ENCODE peak calls at places on chromosomes 4 and X, in seven cellular contexts. N is CD8-positive, alpha-beta T cell; X is AG09309; C is foreskin fibroblast; K is PC-3; B is left lung; E is astrocyte of the spinal cord. M is an unnamed sample.
A peak's percentile ranks its signal among the peaks of the same experiment; 100 is the strongest.

GRCh38 chrX:49992809-49993208 is 70.4 kb downstream of the CLCN5 start:
- DNase-seq in N (no peak), X (no peak), C (peak; percentile 5), K (peak; percentile 19), B (no peak), E (no peak), M (peak; percentile 26)

GRCh38 chrX:107710617-107711391 is 64.8 kb downstream of the TSC22D3 start:
- DNase-seq in N (peak; percentile 67), X (peak; percentile 81), C (peak; percentile 91), K (peak; percentile 90), B (no peak), E (peak; percentile 94), M (peak; percentile 97)

GRCh38 chrX:13377537-13377936 is 57.7 kb upstream of the ATXN3L start:
- DNase-seq in N (no peak), X (peak; percentile 85), C (peak; percentile 91), K (no peak), B (no peak), E (peak; percentile 84), M (peak; percentile 90)

GRCh38 chr4:88007304-88008132 is at the start of gene PKD2:
- DNase-seq in N (peak; percentile 64), X (no peak), C (peak; percentile 95), K (peak; percentile 66), B (peak; percentile 90), E (peak; percentile 80), M (peak; percentile 68)

GRCh38 chr4:160143574-160143973 is 1040.7 kb downstream of the RAPGEF2 start:
- DNase-seq in N (no peak), X (no peak), C (no peak), K (peak; percentile 38), B (no peak), E (peak; percentile 9), M (no peak)

GRCh38 chr4:3296651-3297050 is 3.8 kb downstream of the RGS12 start:
- DNase-seq in N (no peak), X (no peak), C (no peak), K (no peak), B (no peak), E (no peak), M (no peak)

GRCh38 chr4:17437396-17437795 is 74.5 kb downstream of the QDPR start:
- DNase-seq in N (no peak), X (no peak), C (no peak), K (no peak), B (no peak), E (no peak), M (no peak)

GRCh38 chr4:139245590-139245989 is 34.4 kb downstream of the MGARP start:
- DNase-seq in N (no peak), X (no peak), C (no peak), K (peak; percentile 59), B (no peak), E (peak; percentile 39), M (peak; percentile 40)

GRCh38 chr4:15077969-15078368 is 75.7 kb downstream of the CPEB2 start:
- DNase-seq in N (no peak), X (peak; percentile 20), C (peak; percentile 52), K (no peak), B (no peak), E (peak; percentile 74), M (peak; percentile 45)

GRCh38 chr4:176886135-176886534 is 93.4 kb upstream of the VEGFC start:
- DNase-seq in N (no peak), X (no peak), C (no peak), K (no peak), B (no peak), E (no peak), M (no peak)

GRCh38 chrX:77962068-77962902 is 7.2 kb downstream of the PGAM4 start:
- DNase-seq in N (no peak), X (no peak), C (peak; percentile 6), K (no peak), B (no peak), E (peak; percentile 6), M (peak; percentile 23)

GRCh38 chr4:106201373-106201772 is 114.6 kb downstream of the TBCK start:
- DNase-seq in N (no peak), X (no peak), C (peak; percentile 7), K (peak; percentile 33), B (no peak), E (peak; percentile 22), M (peak; percentile 30)

GRCh38 chr4:78058591-78059523 is 1.7 kb downstream of the FRAS1 start:
- DNase-seq in N (peak; percentile 7), X (no peak), C (peak; percentile 81), K (peak; percentile 46), B (peak; percentile 55), E (peak; percentile 29), M (peak; percentile 55)

GRCh38 chrX:40003071-40003981 is 94.4 kb downstream of the BCOR start:
- DNase-seq in N (no peak), X (no peak), C (no peak), K (no peak), B (no peak), E (no peak), M (peak; percentile 18)

GRCh38 chrX:107831071-107831470 is 5.4 kb downstream of the MID2 start:
- DNase-seq in N (no peak), X (no peak), C (no peak), K (no peak), B (no peak), E (no peak), M (no peak)

GRCh38 chr4:7256989-7257810 is 64.9 kb downstream of the SORCS2 start:
- DNase-seq in N (no peak), X (no peak), C (no peak), K (no peak), B (no peak), E (peak; percentile 12), M (peak; percentile 17)

GRCh38 chr4:187602339-187603092 is 393.1 kb upstream of the ZFP42 start:
- DNase-seq in N (no peak), X (no peak), C (peak; percentile 28), K (peak; percentile 58), B (no peak), E (peak; percentile 58), M (peak; percentile 59)

GRCh38 chr4:55258152-55258863 is 87.7 kb upstream of the SRD5A3 start:
- DNase-seq in N (no peak), X (no peak), C (peak; percentile 64), K (no peak), B (no peak), E (no peak), M (peak; percentile 38)

GRCh38 chrX:125293792-125294780 is 25.6 kb upstream of the TEX13C start:
- DNase-seq in N (no peak), X (no peak), C (no peak), K (peak; percentile 70), B (no peak), E (no peak), M (no peak)

GRCh38 chrX:41530082-41530481 is 82.9 kb downstream of the NYX start:
- DNase-seq in N (no peak), X (no peak), C (no peak), K (no peak), B (no peak), E (no peak), M (no peak)

GRCh38 chrX:18931972-18932371 is 51.9 kb downstream of the PHKA2 start:
- DNase-seq in N (no peak), X (no peak), C (peak; percentile 53), K (peak; percentile 58), B (no peak), E (peak; percentile 21), M (peak; percentile 41)

GRCh38 chr4:152485726-152486276 is 50.1 kb downstream of the FBXW7 start:
- DNase-seq in N (peak; percentile 8), X (peak; percentile 55), C (peak; percentile 24), K (peak; percentile 87), B (no peak), E (peak; percentile 95), M (peak; percentile 91)

GRCh38 chrX:119523664-119524184 is 41.5 kb downstream of the STEEP1 start:
- DNase-seq in N (no peak), X (no peak), C (no peak), K (no peak), B (no peak), E (no peak), M (no peak)

GRCh38 chr4:20313237-20314030 is 61.7 kb downstream of the SLIT2 start:
- DNase-seq in N (no peak), X (no peak), C (no peak), K (no peak), B (no peak), E (no peak), M (no peak)
- TF ChIP-seq CTCF in N (no peak), X (no peak), C (no peak), K (no peak), B (no peak), E (peak; percentile 22), M (no peak)

GRCh38 chr4:184801781-184802180 is 24.0 kb downstream of the ACSL1 start:
- DNase-seq in N (no peak), X (no peak), C (peak; percentile 31), K (peak; percentile 45), B (no peak), E (peak; percentile 43), M (no peak)
- H3K4me3 ChIP-seq in N (no peak overlapping the region), X (no peak overlapping the region), C (peak overlapping the region; percentile 57), K (no peak overlapping the region), B (no peak overlapping the region), E (no peak overlapping the region), M (no peak overlapping the region)

DNA sequence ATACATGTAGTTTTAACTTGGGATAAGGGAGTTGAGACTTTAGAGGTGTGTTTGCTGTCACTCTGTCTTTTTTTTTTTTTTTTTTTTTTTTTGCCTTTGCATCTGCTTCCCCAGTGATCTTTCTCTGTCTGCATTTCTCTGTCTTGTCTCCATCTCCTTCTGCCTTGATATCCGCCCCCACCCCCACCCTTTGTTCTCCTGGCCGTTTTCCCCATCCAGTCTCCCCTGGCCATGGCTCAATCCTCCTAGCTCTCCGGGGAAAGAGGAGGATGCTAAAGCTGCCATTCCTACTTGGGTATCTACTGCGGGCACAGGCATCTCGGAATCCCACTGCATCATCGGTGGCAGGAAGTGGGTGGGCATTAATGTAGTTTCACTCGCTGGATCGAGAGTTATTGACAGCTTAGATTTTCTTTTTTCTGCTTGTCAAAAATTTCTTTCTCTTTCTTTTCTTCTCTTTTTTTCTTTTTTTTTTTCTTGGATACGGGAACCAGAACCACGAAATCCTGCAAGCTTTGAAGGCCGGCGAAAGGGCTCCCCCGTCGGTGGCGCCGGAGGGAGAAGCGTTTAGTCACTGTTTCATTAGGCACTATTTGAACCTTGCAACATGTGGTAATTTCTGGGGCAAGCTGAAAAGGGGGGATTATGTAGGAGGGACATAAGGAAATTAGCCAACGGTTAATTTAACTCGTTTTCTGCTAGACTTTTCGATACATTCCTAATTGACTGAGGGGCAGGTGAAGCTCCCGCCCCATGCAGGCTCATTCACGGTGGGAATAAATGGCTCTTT is 8.2 kb downstream of the GSX2 start:
- DNase-seq in N (no peak), X (no peak), C (peak; percentile 44), K (no peak), B (no peak), E (no peak), M (no peak)
- TF ChIP-seq CTCF in N (no peak), X (no peak), C (no peak), K (no peak), B (no peak), E (peak; percentile 31), M (peak; percentile 7)

GRCh38 chr4:101347557-101348366 is 436 bp upstream of the PPP3CA start:
- DNase-seq in N (peak; percentile 99), X (peak; percentile 89), C (peak; percentile 99), K (peak; percentile 91), B (peak; percentile 99), E (peak; percentile 98), M (peak; percentile 99)

GRCh38 chr4:101346562-101347266 is 612 bp downstream of the PPP3CA start:
- DNase-seq in N (peak; percentile 61), X (no peak), C (peak; percentile 82), K (peak; percentile 23), B (peak; percentile 69), E (peak; percentile 75), M (peak; percentile 74)

GRCh38 chr4:101347267-101347556 is at the start of gene PPP3CA:
- DNase-seq in N (no peak), X (no peak), C (no peak), K (no peak), B (no peak), E (no peak), M (no peak)

GRCh38 chr4:101348367-101348827 is 1.1 kb upstream of the PPP3CA start:
- DNase-seq in N (no peak), X (no peak), C (no peak), K (peak; percentile 31), B (no peak), E (no peak), M (no peak)

GRCh38 chr4:101349346-101350064 is 2.2 kb upstream of the PPP3CA start:
- DNase-seq in N (no peak), X (no peak), C (peak; percentile 68), K (peak; percentile 71), B (peak; percentile 53), E (no peak), M (peak; percentile 64)
- H3K4me3 ChIP-seq in N (no peak overlapping the region), X (no peak overlapping the region), C (peak overlapping the region; percentile 89), K (peak overlapping the region; percentile 97), B (no peak overlapping the region), E (no peak overlapping the region), M (no peak overlapping the region)

M was measured in cardiac fibroblast.